ENCODE peak calls at places on chromosomes 6 and 20, in six cellular contexts. E is amniotic epithelial cell, I is stomach, H is mammary epithelial cell, V is AG04450, Q is left ventricle myocardium superior. Y is an unnamed sample.

GRCh38 chr6:161578478-161578877 is 304.6 kb upstream of the AGPAT4 start:
- DNase-seq in E (no peak), I (no peak), H (no peak), V (no peak), Q (no peak), Y (no peak)

GRCh38 chr6:2196079-2196679 is 49.2 kb downstream of the GMDS start:
- DNase-seq in E (peak), I (no peak), H (peak), V (no peak), Q (no peak), Y (peak)

GRCh38 chr20:61757678-61758555 is 307.8 kb downstream of the TAF4 start:
- DNase-seq in E (peak), I (no peak), H (peak), V (no peak), Q (no peak), Y (no peak)

GRCh38 chr20:992801-993535 is 9.1 kb downstream of the RSPO4 start:
- DNase-seq in E (no peak), I (no peak), H (no peak), V (no peak), Q (no peak), Y (no peak)

GRCh38 chr6:149027484-149027883 is 280.7 kb downstream of the UST start:
- DNase-seq in E (no peak), I (no peak), H (no peak), V (no peak), Q (no peak), Y (no peak)

GRCh38 chr20:33423141-33423834 is 20.3 kb downstream of the SNTA1 start:
- DNase-seq in E (peak), I (peak), H (peak), V (no peak), Q (peak), Y (no peak)

GRCh38 chr6:149275621-149276020 is 41.9 kb upstream of the TAB2 start:
- DNase-seq in E (peak), I (no peak), H (no peak), V (no peak), Q (no peak), Y (no peak)

GRCh38 chr20:44549123-44549522 is 27.3 kb upstream of the SERINC3 start:
- DNase-seq in E (peak), I (no peak), H (no peak), V (no peak), Q (no peak), Y (peak)

GRCh38 chr6:88629838-88630462 is 333.5 kb downstream of the RNGTT start:
- DNase-seq in E (peak), I (no peak), H (no peak), V (no peak), Q (no peak), Y (no peak)

GRCh38 chr6:56693246-56693607 is 50.5 kb upstream of the DST start:
- DNase-seq in E (peak), I (peak), H (peak), V (no peak), Q (peak), Y (no peak)

GRCh38 chr20:20407891-20408805 is 40.2 kb downstream of the INSM1 start:
- DNase-seq in E (no peak), I (no peak), H (no peak), V (no peak), Q (no peak), Y (no peak)

GRCh38 chr6:45572833-45573232 is 195.1 kb upstream of the SUPT3H start:
- DNase-seq in E (no peak), I (no peak), H (no peak), V (no peak), Q (no peak), Y (no peak)

GRCh38 chr20:50532231-50532630 is 22.0 kb downstream of the PTPN1 start:
- DNase-seq in E (no peak), I (no peak), H (no peak), V (no peak), Q (no peak), Y (no peak)

GRCh38 chr6:39925191-39925930 is 8.9 kb downstream of the MOCS1 start:
- DNase-seq in E (no peak), I (no peak), H (no peak), V (no peak), Q (no peak), Y (no peak)

GRCh38 chr6:18165746-18166145 is 10.5 kb downstream of the KDM1B start:
- DNase-seq in E (peak), I (no peak), H (no peak), V (no peak), Q (no peak), Y (no peak)

GRCh38 chr6:77678048-77678447 is 25.2 kb downstream of the MEI4 start:
- DNase-seq in E (no peak), I (no peak), H (no peak), V (no peak), Q (no peak), Y (no peak)

GRCh38 chr6:81171991-81172740 is 580.3 kb downstream of the TENT5A start:
- DNase-seq in E (peak), I (no peak), H (peak), V (peak), Q (peak), Y (peak)

GRCh38 chr20:1528811-1529210 is 28.7 kb downstream of the SIRPD start:
- DNase-seq in E (peak), I (no peak), H (peak), V (no peak), Q (no peak), Y (no peak)

GRCh38 chr20:59939879-59940128 is 301 bp downstream of the PPP1R3D start:
- DNase-seq in E (no peak), I (peak), H (no peak), V (no peak), Q (peak), Y (no peak)

GRCh38 chr6:41716516-41717446 is 18.6 kb downstream of the TFEB start:
- DNase-seq in E (no peak), I (no peak), H (no peak), V (no peak), Q (peak), Y (no peak)

GRCh38 chr6:122665929-122666328 is 55.7 kb downstream of the PKIB start:
- DNase-seq in E (no peak), I (no peak), H (no peak), V (no peak), Q (no peak), Y (no peak)

GRCh38 chr20:57440678-57441509 is 49.7 kb downstream of the RBM38 start:
- DNase-seq in E (no peak), I (peak), H (no peak), V (peak), Q (peak), Y (no peak)

GRCh38 chr6:55423933-55424332 is 96.7 kb downstream of the GFRAL start:
- DNase-seq in E (no peak), I (no peak), H (no peak), V (no peak), Q (no peak), Y (no peak)

GRCh38 chr20:32918296-32918695 is 59.6 kb downstream of the EFCAB8 start:
- DNase-seq in E (no peak), I (peak), H (no peak), V (no peak), Q (no peak), Y (no peak)

Y was measured in endothelial cell of umbilical vein.